ENCODE peak calls at places on chromosomes 4 and X, in four cellular contexts. T is choroid plexus epithelial cell; Z is naive thymus-derived CD4-positive, alpha-beta T cell; B is transverse colon. O is an unnamed sample.

GRCh38 chr4:31045724-31046318 is 325.7 kb downstream of the PCDH7 start:
- DNase-seq in T (peak), Z (no peak), B (peak), O (peak)

GRCh38 chr4:123017636-123018390 is 95.4 kb upstream of the NUDT6 start:
- DNase-seq in T (peak), Z (no peak), B (no peak), O (no peak)

GRCh38 chrX:24283122-24283789 is 30.6 kb downstream of the SUPT20HL2 start:
- DNase-seq in T (no peak), Z (no peak), B (no peak), O (no peak)

GRCh38 chr4:147312376-147313046 is 168.4 kb upstream of the EDNRA start:
- DNase-seq in T (peak), Z (no peak), B (no peak), O (peak)

GRCh38 chrX:132209527-132209926 is 9.7 kb downstream of the RAP2C start:
- DNase-seq in T (peak), Z (no peak), B (no peak), O (peak)

GRCh38 chrX:143633530-143634372 is 2.1 kb downstream of the SLITRK4 start:
- DNase-seq in T (no peak), Z (no peak), B (no peak), O (no peak)

GRCh38 chrX:37543324-37543723 is 28.1 kb upstream of the LANCL3 start:
- DNase-seq in T (no peak), Z (no peak), B (no peak), O (no peak)

GRCh38 chrX:45309096-45309495 is 108.4 kb upstream of the DIPK2B start:
- DNase-seq in T (peak), Z (no peak), B (no peak), O (no peak)

GRCh38 chrX:7027071-7027470 is 120.4 kb upstream of the STS start:
- DNase-seq in T (no peak), Z (no peak), B (peak), O (no peak)

GRCh38 chr4:6659897-6660296 is 19.4 kb downstream of the MRFAP1 start:
- DNase-seq in T (no peak), Z (no peak), B (no peak), O (no peak)

GRCh38 chr4:6658204-6658585 is 17.7 kb downstream of the MRFAP1 start:
- DNase-seq in T (no peak), Z (no peak), B (no peak), O (no peak)

GRCh38 chr4:6658635-6659075 is 18.2 kb downstream of the MRFAP1 start:
- DNase-seq in T (peak), Z (peak), B (peak), O (no peak)

GRCh38 chr4:6657242-6658203 is 17.0 kb downstream of the MRFAP1 start:
- DNase-seq in T (no peak), Z (no peak), B (no peak), O (no peak)

DNA sequence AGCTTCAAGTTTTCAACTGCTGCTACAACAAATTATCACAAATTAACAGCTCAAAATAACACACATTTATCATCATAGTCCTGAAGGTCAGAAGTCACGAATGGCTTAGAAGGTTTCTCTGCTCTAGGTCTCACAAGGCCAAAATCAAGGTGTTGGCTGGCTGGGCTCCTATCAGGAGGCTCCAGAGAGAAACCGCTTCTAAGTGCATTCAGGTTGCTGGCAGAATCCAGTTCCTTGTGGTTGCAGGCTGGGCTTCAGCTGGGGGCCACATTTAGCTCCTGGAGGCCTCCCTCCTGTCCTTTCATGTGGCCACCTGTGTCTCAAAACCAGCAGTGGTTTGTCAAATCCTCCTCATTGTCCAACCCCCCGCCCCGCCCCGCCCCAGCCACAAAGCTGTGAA is 15.4 kb downstream of the MRFAP1 start:
- DNase-seq in T (no peak), Z (no peak), B (no peak), O (no peak)
- H3K4me3 ChIP-seq in T (no peak), Z (no peak), B (no peak), O (no peak)

DNA sequence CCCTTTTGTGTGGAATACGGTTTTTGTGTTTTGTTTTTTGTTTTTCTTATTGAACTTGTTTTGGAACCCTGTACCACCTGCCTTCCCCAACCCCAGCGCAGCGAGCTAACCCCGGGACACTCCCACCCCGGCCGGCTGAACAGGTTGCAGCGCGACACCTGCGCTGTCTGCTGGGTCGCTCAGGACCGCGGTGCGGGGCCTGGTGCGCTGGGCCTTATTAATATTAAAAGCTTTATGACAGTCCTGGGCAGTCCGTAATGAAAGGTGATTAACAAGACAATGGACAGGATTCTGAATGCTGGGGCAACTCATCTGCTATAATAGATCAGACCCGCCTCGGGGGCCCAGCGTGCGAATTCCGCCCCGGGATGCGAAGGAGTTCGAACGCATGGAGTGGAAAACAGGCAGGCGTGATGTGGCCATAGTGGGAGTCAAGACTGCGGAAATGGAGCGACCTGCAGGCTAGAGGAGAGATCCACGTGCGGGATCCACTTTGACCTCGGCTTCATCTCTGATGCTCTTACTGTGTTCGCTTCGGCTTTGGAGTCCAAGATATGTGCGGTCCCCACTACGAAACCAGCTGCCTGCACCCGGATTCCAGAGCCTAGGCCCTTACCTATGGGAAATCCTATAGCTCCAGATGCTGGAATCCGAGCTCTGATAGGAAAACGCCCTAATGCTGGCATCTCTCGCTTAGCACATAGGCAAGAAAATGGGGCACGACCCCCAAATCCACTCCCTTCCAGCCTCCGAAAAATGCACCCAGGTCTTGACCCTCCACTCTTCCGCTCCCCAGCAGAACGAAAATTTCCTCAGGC is 69.0 kb upstream of the TMEM33 start:
- DNase-seq in T (no peak), Z (no peak), B (no peak), O (no peak)
- H3K4me3 ChIP-seq in T (no peak), Z (no peak), B (no peak), O (no peak)

GRCh38 chr4:88144866-88145300 is 13.6 kb downstream of the ABCG2 start:
- DNase-seq in T (no peak), Z (no peak), B (no peak), O (peak)
- H3K4me3 ChIP-seq in T (no peak), Z (no peak), B (no peak), O (no peak)

GRCh38 chr4:183722738-183723560 is 63.9 kb downstream of the TRAPPC11 start:
- DNase-seq in T (peak), Z (peak), B (peak), O (peak)

GRCh38 chr4:183716302-183716701 is 57.2 kb downstream of the TRAPPC11 start:
- DNase-seq in T (no peak), Z (no peak), B (no peak), O (no peak)

GRCh38 chr4:183723561-183724228 is 64.6 kb downstream of the TRAPPC11 start:
- DNase-seq in T (no peak), Z (no peak), B (no peak), O (no peak)

GRCh38 chr4:183718876-183719275 is 59.8 kb downstream of the TRAPPC11 start:
- DNase-seq in T (no peak), Z (no peak), B (no peak), O (peak)

DNA sequence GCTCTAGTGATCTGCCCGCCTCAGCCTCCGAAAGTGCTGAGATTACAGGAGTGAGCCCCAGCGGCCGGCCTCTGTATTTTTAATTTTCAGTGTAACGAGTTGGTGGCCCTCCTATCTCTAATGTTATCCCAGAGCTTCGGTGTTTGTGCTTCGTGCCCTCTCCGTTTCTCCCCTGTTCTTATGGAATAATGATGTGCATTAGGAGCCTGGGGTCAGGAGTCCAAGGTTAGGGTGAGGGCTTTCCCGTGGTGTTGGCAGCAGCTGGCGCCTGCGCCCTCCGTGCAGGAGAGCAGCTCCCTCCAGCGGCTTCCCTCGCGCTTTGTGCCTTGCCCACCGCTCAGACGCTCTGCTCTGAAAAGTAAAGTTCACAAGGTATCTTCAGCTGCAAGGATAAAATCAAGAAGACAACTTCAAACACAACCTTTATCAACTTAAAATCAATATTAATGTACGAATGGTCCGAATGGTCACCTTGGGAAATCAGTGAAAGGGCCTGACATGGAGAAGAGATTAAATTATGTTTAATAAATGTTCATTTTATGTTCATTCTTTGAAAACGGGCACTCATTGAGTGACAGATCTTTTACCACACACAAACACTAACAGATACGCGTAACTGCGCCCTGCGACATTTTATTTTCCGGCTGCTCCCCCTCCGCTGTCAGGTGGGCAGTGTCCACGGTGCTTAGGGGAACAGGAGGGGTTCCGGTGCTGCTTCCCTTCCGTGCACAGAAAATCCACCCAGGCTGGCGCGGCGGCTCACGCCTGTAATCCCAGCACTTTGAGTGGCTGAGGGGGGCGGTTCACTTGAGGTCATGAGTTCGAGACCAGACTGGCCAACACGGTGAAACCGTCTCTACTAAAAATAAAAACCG is 62.4 kb downstream of the TRAPPC11 start:
- DNase-seq in T (peak), Z (peak), B (peak), O (peak)
- H3K4me3 ChIP-seq in T (peak), Z (peak), B (peak), O (no peak)

DNA sequence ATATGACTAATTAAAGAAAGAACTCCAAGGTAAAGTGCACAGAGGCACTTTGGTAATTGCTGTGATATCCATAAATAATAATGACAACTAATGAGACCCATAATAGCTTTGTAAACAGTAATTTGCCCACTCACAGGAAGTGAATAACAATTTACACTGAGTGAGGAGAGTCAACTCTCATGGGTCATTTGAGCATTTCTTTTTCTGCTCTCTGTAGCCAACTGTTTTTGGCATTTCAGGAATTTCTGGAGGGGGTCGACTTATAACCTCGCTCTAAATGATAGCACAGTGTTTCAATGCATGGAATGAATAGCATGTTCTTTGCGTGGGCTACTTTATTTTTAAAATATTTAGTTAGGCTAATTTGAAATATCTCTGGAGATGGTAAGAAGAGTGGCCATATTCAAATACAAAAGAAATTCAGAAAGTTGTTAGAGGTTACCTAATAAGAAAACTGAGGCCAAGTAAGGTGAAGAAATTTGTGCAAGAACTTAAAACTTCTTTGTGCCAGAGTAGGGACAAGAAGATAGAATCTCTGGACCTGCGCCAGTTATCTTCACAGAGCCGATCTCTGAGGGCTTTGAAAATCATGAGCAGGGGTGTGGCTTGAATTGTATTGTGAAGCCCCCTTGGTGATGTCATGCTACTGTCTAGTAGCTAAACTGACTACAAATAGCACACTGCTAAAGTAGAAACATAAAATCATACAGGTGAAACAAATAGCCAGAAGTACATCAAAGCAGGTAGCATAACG is 184.4 kb downstream of the UGT8 start:
- DNase-seq in T (peak), Z (no peak), B (no peak), O (no peak)
- H3K4me3 ChIP-seq in T (no peak), Z (no peak), B (no peak), O (no peak)

GRCh38 chrX:68686684-68687045 is 39.2 kb downstream of the STARD8 start:
- DNase-seq in T (peak), Z (no peak), B (no peak), O (peak)
- H3K4me3 ChIP-seq in T (peak), Z (no peak), B (no peak), O (peak)

O was measured in bronchial epithelial cell.